ENCODE peak calls at places on chromosomes 5 and 9, in four cellular contexts. One of them, this sample, is unnamed.

GRCh38 chr5:66144074-66144798 is at the start of gene SREK1:
- DNase-seq in A549: peak
- DNase-seq in WTC11: peak
- DNase-seq in IMR-90: peak
- DNase-seq in this sample: peak

GRCh38 chr9:123358181-123358894 is 2.3 kb downstream of the CRB2 start:
- DNase-seq in A549: no peak
- DNase-seq in WTC11: no peak
- DNase-seq in IMR-90: no peak
- DNase-seq in this sample: no peak

GRCh38 chr5:45507174-45507573 is 189.0 kb downstream of the HCN1 start:
- DNase-seq in A549: no peak
- DNase-seq in WTC11: no peak
- DNase-seq in IMR-90: no peak
- DNase-seq in this sample: no peak

GRCh38 chr5:139562847-139563246 is 1.7 kb downstream of the UBE2D2 start:
- DNase-seq in A549: no peak
- DNase-seq in WTC11: no peak
- DNase-seq in IMR-90: no peak
- DNase-seq in this sample: no peak

GRCh38 chr9:4923580-4924544 is 61.2 kb upstream of the JAK2 start:
- DNase-seq in A549: peak
- DNase-seq in WTC11: no peak
- DNase-seq in IMR-90: peak
- DNase-seq in this sample: peak

GRCh38 chr9:73577867-73578266 is 426.2 kb downstream of the ANXA1 start:
- DNase-seq in A549: peak
- DNase-seq in WTC11: no peak
- DNase-seq in IMR-90: no peak
- DNase-seq in this sample: no peak

GRCh38 chr5:172713113-172713808 is 57.7 kb downstream of the DUSP1 start:
- DNase-seq in A549: peak
- DNase-seq in WTC11: peak
- DNase-seq in IMR-90: no peak
- DNase-seq in this sample: no peak

GRCh38 chr9:36036253-36036779 is 397 bp upstream of the RECK start:
- DNase-seq in A549: no peak
- DNase-seq in WTC11: no peak
- DNase-seq in IMR-90: no peak
- DNase-seq in this sample: no peak

GRCh38 chr5:80031109-80031508 is 4.0 kb upstream of the THBS4 start:
- DNase-seq in A549: no peak
- DNase-seq in WTC11: no peak
- DNase-seq in IMR-90: no peak
- DNase-seq in this sample: no peak

GRCh38 chr5:94885931-94886330 is 267.5 kb downstream of the SLF1 start:
- DNase-seq in A549: no peak
- DNase-seq in WTC11: no peak
- DNase-seq in IMR-90: no peak
- DNase-seq in this sample: no peak

GRCh38 chr5:103272377-103272776 is 13.8 kb downstream of the MACIR start:
- DNase-seq in A549: no peak
- DNase-seq in WTC11: no peak
- DNase-seq in IMR-90: peak
- DNase-seq in this sample: no peak

DNA sequence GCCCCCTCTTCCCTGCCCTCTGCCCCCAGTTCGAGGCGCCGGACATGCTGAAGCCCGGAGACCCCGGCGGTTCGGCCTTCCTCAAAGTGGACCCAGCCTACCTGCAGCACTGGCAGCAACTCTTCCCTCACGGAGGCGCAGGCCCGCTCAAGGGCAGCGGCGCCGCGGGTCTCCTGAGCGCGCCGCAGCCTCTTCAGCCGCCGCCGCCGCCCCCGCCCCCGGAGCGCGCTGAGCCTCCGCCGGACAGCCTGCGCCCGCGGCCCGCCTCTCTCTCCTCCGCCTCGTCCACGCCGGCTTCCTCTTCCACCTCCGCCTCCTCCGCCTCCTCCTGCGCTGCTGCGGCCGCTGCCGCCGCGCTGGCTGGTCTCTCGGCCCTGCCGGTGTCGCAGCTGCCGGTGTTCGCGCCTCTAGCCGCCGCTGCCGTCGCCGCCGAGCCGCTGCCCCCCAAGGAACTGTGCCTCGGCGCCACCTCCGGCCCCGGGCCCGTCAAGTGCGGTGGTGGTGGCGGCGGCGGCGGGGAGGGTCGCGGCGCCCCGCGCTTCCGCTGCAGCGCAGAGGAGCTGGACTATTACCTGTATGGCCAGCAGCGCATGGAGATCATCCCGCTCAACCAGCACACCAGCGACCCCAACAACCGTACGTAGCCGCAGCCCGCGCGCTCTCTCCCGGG is 1.1 kb downstream of the PRDM6 start:
- DNase-seq in A549: peak
- DNase-seq in WTC11: peak
- DNase-seq in IMR-90: peak
- DNase-seq in this sample: no peak
- TF ChIP-seq USF2 in A549: no peak
- TF ChIP-seq USF2 in WTC11: no peak
- TF ChIP-seq USF2 in IMR-90: no peak
- TF ChIP-seq USF2 in this sample: no peak

GRCh38 chr5:134525687-134526482 is 415 bp downstream of the JADE2 start:
- DNase-seq in A549: peak
- DNase-seq in WTC11: peak
- DNase-seq in IMR-90: peak
- DNase-seq in this sample: peak

GRCh38 chr5:134527156-134527960 is 1.9 kb downstream of the JADE2 start:
- DNase-seq in A549: peak
- DNase-seq in WTC11: peak
- DNase-seq in IMR-90: peak
- DNase-seq in this sample: peak

GRCh38 chr5:134527961-134528424 is 2.5 kb downstream of the JADE2 start:
- DNase-seq in A549: no peak
- DNase-seq in WTC11: no peak
- DNase-seq in IMR-90: no peak
- DNase-seq in this sample: no peak

GRCh38 chr5:134524826-134525686 is at the start of gene JADE2:
- DNase-seq in A549: peak
- DNase-seq in WTC11: peak
- DNase-seq in IMR-90: peak
- DNase-seq in this sample: peak

GRCh38 chr5:134526483-134527155 is 1.1 kb downstream of the JADE2 start:
- DNase-seq in A549: no peak
- DNase-seq in WTC11: peak
- DNase-seq in IMR-90: no peak
- DNase-seq in this sample: peak
- TF ChIP-seq USF2 in A549: peak
- TF ChIP-seq USF2 in WTC11: peak
- TF ChIP-seq USF2 in IMR-90: peak
- TF ChIP-seq USF2 in this sample: peak

GRCh38 chr9:109198736-109199384 is 31.8 kb upstream of the FRRS1L start:
- DNase-seq in A549: peak
- DNase-seq in WTC11: no peak
- DNase-seq in IMR-90: no peak
- DNase-seq in this sample: no peak
- TF ChIP-seq USF2 in A549: no peak
- TF ChIP-seq USF2 in WTC11: no peak
- TF ChIP-seq USF2 in IMR-90: no peak
- TF ChIP-seq USF2 in this sample: no peak

GRCh38 chr5:133293953-133294352 is 242.1 kb downstream of the HSPA4 start:
- DNase-seq in A549: no peak
- DNase-seq in WTC11: no peak
- DNase-seq in IMR-90: no peak
- DNase-seq in this sample: no peak

GRCh38 chr5:133297293-133297692 is 245.5 kb downstream of the HSPA4 start:
- DNase-seq in A549: no peak
- DNase-seq in WTC11: no peak
- DNase-seq in IMR-90: no peak
- DNase-seq in this sample: no peak

GRCh38 chr5:133296624-133297023 is 244.8 kb downstream of the HSPA4 start:
- DNase-seq in A549: no peak
- DNase-seq in WTC11: no peak
- DNase-seq in IMR-90: no peak
- DNase-seq in this sample: no peak

GRCh38 chr5:133294380-133294779 is 242.6 kb downstream of the HSPA4 start:
- DNase-seq in A549: no peak
- DNase-seq in WTC11: no peak
- DNase-seq in IMR-90: no peak
- DNase-seq in this sample: no peak

DNA sequence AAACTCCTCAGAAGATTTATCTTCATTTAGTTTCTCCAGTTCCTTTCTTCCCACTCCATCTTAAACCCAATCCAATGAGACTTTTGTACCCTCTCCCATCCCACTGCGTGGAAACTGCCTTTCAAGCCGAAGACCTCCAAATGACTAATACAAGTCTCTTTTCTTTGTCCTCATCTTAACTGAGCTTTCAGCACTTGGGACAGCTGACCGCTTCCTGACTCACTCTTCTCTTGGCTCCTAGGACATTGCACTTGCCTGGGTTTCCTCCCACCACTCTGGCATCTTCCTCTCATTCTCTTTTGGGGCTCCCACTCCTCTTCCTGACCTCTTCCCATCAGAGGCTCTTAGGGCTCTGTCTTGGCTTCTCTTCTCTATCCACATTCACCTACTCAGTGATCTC is 243.7 kb downstream of the HSPA4 start:
- DNase-seq in A549: no peak
- DNase-seq in WTC11: no peak
- DNase-seq in IMR-90: no peak
- DNase-seq in this sample: no peak
- TF ChIP-seq USF2 in A549: no peak
- TF ChIP-seq USF2 in WTC11: no peak
- TF ChIP-seq USF2 in IMR-90: no peak
- TF ChIP-seq USF2 in this sample: no peak

DNA sequence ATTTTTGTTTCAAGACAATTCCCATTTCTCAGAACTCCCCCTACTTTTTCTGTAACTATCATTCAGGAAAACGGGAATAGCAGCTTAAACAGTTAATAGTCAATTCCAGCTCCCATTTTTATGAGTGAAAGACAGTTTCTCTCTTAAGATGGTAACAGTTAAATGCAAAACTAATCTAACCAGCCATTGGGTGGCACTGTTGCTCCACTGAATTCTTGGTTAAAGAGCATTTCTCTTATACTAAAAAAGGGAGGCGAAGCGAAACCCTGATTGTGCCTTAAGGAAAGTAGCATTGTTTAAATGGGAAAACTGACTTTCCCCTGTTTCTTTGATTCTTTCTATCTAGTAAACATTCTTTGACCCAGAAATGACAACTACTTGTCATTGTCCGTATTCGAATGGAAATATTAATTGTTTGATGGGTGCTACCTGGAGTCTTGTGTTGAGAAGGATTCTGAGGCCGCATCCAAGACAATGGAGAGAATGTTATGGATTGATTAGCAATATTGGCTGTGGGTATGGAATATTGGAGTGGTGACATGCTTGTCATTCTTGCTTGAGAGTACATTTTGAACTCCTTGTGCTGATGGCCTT is 507.8 kb downstream of the MAT2B start:
- DNase-seq in A549: peak
- DNase-seq in WTC11: peak
- DNase-seq in IMR-90: peak
- DNase-seq in this sample: peak
- TF ChIP-seq USF2 in A549: no peak
- TF ChIP-seq USF2 in WTC11: no peak
- TF ChIP-seq USF2 in IMR-90: no peak
- TF ChIP-seq USF2 in this sample: no peak

GRCh38 chr5:39394946-39395345 is 29.8 kb downstream of the DAB2 start:
- DNase-seq in A549: no peak
- DNase-seq in WTC11: no peak
- DNase-seq in IMR-90: peak
- DNase-seq in this sample: no peak
- TF ChIP-seq USF2 in A549: no peak
- TF ChIP-seq USF2 in WTC11: no peak
- TF ChIP-seq USF2 in IMR-90: peak
- TF ChIP-seq USF2 in this sample: no peak

DNA sequence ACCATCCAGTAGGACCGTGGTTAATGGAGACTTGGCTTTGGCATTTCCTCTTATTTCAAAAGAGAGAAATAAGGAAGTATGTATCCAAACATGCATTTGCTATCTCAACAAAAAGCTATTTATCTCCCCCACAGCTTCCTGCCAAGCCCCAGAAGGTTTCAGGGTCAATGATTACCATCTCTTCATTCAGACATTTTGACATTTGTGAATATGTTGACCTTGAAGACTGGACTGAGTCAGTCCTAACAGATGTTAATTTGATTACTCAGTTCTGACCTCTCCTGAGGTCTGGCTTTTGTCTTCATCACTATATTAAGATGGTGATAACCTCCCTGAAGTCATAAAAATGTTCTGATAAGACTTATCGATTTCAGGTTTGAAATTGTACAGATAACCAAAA is 479.4 kb downstream of the AGTPBP1 start:
- DNase-seq in A549: no peak
- DNase-seq in WTC11: no peak
- DNase-seq in IMR-90: no peak
- DNase-seq in this sample: no peak
- TF ChIP-seq USF2 in A549: no peak
- TF ChIP-seq USF2 in WTC11: no peak
- TF ChIP-seq USF2 in IMR-90: no peak
- TF ChIP-seq USF2 in this sample: no peak

GRCh38 chr5:107577551-107577950 is 93.2 kb downstream of the EFNA5 start:
- DNase-seq in A549: no peak
- DNase-seq in WTC11: no peak
- DNase-seq in IMR-90: no peak
- DNase-seq in this sample: no peak

GRCh38 chr5:107572800-107573368 is 97.9 kb downstream of the EFNA5 start:
- DNase-seq in A549: no peak
- DNase-seq in WTC11: no peak
- DNase-seq in IMR-90: no peak
- DNase-seq in this sample: no peak

GRCh38 chr5:107578051-107578635 is 92.6 kb downstream of the EFNA5 start:
- DNase-seq in A549: no peak
- DNase-seq in WTC11: no peak
- DNase-seq in IMR-90: no peak
- DNase-seq in this sample: no peak

GRCh38 chr5:107576155-107576554 is 94.6 kb downstream of the EFNA5 start:
- DNase-seq in A549: no peak
- DNase-seq in WTC11: no peak
- DNase-seq in IMR-90: no peak
- DNase-seq in this sample: no peak

DNA sequence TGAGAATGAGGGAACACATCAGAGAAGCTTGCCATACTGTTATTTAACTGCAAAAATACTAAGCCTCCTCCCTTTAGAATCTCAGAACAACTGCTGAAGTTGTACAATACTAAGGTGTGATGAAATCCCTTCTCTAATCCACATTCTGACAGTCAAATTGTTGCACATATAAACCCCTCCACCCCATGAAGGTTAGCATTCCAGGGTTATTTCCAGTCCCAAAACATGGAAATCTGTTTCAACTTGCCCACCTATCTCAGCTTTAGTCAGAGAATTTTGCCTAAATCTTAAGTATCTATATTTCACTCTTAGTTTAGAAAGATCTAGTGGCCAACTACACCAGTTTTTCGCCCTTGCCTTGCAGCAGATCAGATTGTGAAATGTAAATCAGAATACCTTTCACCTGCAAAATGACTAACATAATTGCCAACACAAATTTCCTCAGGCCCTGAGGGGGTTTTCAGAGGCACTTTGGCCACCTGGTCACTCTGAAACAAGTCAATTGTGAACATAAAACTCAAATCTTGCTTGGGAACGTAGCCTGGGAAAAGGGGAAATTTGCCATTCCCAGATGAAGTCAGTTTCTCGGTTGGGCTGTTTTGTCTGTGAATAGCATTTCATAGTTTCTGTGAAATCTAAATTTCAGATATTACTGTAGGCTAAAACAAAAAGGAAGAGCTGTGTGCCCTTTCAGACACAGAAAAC is 93.8 kb downstream of the EFNA5 start:
- DNase-seq in A549: no peak
- DNase-seq in WTC11: no peak
- DNase-seq in IMR-90: no peak
- DNase-seq in this sample: no peak
- TF ChIP-seq USF2 in A549: no peak
- TF ChIP-seq USF2 in WTC11: no peak
- TF ChIP-seq USF2 in IMR-90: no peak
- TF ChIP-seq USF2 in this sample: no peak